ENCODE peak calls at places on chromosome 18, in five cellular contexts. One of them, this sample, is unnamed.

GRCh38 chr18:58997811-58998337 is 133.2 kb downstream of the ZNF532 start:
- DNase-seq in neuronal stem cell: no peak
- DNase-seq in stimulated activated CD4-positive, alpha-beta T cell treated with anti-CD3 and anti-CD28 coated beads, Interleukin-15, amount 100 ng/mL, for 48 hours: no peak
- DNase-seq in SJSA1: peak; percentile 70
- DNase-seq in HEK293T: no peak
- DNase-seq in this sample: no peak

GRCh38 chr18:49089049-49089448 is 138.3 kb upstream of the SMAD7 start:
- DNase-seq in neuronal stem cell: no peak
- DNase-seq in stimulated activated CD4-positive, alpha-beta T cell treated with anti-CD3 and anti-CD28 coated beads, Interleukin-15, amount 100 ng/mL, for 48 hours: no peak
- DNase-seq in SJSA1: no peak
- DNase-seq in HEK293T: no peak
- DNase-seq in this sample: no peak

GRCh38 chr18:35508746-35509338 is 11.1 kb upstream of the INO80C start:
- DNase-seq in neuronal stem cell: no peak
- DNase-seq in stimulated activated CD4-positive, alpha-beta T cell treated with anti-CD3 and anti-CD28 coated beads, Interleukin-15, amount 100 ng/mL, for 48 hours: no peak
- DNase-seq in SJSA1: peak; percentile 5
- DNase-seq in HEK293T: no peak
- DNase-seq in this sample: no peak

GRCh38 chr18:42508683-42509347 is 553.8 kb downstream of the PIK3C3 start:
- DNase-seq in neuronal stem cell: no peak
- DNase-seq in stimulated activated CD4-positive, alpha-beta T cell treated with anti-CD3 and anti-CD28 coated beads, Interleukin-15, amount 100 ng/mL, for 48 hours: no peak
- DNase-seq in SJSA1: no peak
- DNase-seq in HEK293T: no peak
- DNase-seq in this sample: no peak

GRCh38 chr18:55869965-55870585 is 282.1 kb upstream of the TCF4 start:
- DNase-seq in neuronal stem cell: no peak
- DNase-seq in stimulated activated CD4-positive, alpha-beta T cell treated with anti-CD3 and anti-CD28 coated beads, Interleukin-15, amount 100 ng/mL, for 48 hours: no peak
- DNase-seq in SJSA1: no peak
- DNase-seq in HEK293T: no peak
- DNase-seq in this sample: no peak

GRCh38 chr18:68714356-68714706 is 577 bp downstream of the TMX3 start:
- DNase-seq in neuronal stem cell: no peak
- DNase-seq in stimulated activated CD4-positive, alpha-beta T cell treated with anti-CD3 and anti-CD28 coated beads, Interleukin-15, amount 100 ng/mL, for 48 hours: no peak
- DNase-seq in SJSA1: no peak
- DNase-seq in HEK293T: peak; percentile 11
- DNase-seq in this sample: no peak

GRCh38 chr18:69161383-69162028 is 239.2 kb upstream of the DOK6 start:
- DNase-seq in neuronal stem cell: peak; percentile 6
- DNase-seq in stimulated activated CD4-positive, alpha-beta T cell treated with anti-CD3 and anti-CD28 coated beads, Interleukin-15, amount 100 ng/mL, for 48 hours: no peak
- DNase-seq in SJSA1: no peak
- DNase-seq in HEK293T: peak; percentile 4
- DNase-seq in this sample: no peak

GRCh38 chr18:5058768-5059539 is 138.1 kb downstream of the AKAIN1 start:
- DNase-seq in neuronal stem cell: no peak
- DNase-seq in stimulated activated CD4-positive, alpha-beta T cell treated with anti-CD3 and anti-CD28 coated beads, Interleukin-15, amount 100 ng/mL, for 48 hours: no peak
- DNase-seq in SJSA1: no peak
- DNase-seq in HEK293T: no peak
- DNase-seq in this sample: no peak

GRCh38 chr18:1914489-1914888 is 656.8 kb downstream of the METTL4 start:
- DNase-seq in neuronal stem cell: no peak
- DNase-seq in stimulated activated CD4-positive, alpha-beta T cell treated with anti-CD3 and anti-CD28 coated beads, Interleukin-15, amount 100 ng/mL, for 48 hours: no peak
- DNase-seq in SJSA1: no peak
- DNase-seq in HEK293T: peak; percentile 4
- DNase-seq in this sample: peak; percentile 22

GRCh38 chr18:55301196-55301540 is 286.8 kb downstream of the TCF4 start:
- DNase-seq in neuronal stem cell: no peak
- DNase-seq in stimulated activated CD4-positive, alpha-beta T cell treated with anti-CD3 and anti-CD28 coated beads, Interleukin-15, amount 100 ng/mL, for 48 hours: no peak
- DNase-seq in SJSA1: no peak
- DNase-seq in HEK293T: no peak
- DNase-seq in this sample: no peak

GRCh38 chr18:58611471-58612131 is 17.3 kb downstream of the ALPK2 start:
- DNase-seq in neuronal stem cell: peak; percentile 67
- DNase-seq in stimulated activated CD4-positive, alpha-beta T cell treated with anti-CD3 and anti-CD28 coated beads, Interleukin-15, amount 100 ng/mL, for 48 hours: no peak
- DNase-seq in SJSA1: peak; percentile 56
- DNase-seq in HEK293T: no peak
- DNase-seq in this sample: no peak

GRCh38 chr18:64134044-64134757 is 14.7 kb downstream of the LINC00305 start:
- DNase-seq in neuronal stem cell: peak; percentile 30
- DNase-seq in stimulated activated CD4-positive, alpha-beta T cell treated with anti-CD3 and anti-CD28 coated beads, Interleukin-15, amount 100 ng/mL, for 48 hours: no peak
- DNase-seq in SJSA1: no peak
- DNase-seq in HEK293T: no peak
- DNase-seq in this sample: no peak

GRCh38 chr18:8174758-8175157 is 434.5 kb upstream of the RAB12 start:
- DNase-seq in neuronal stem cell: no peak
- DNase-seq in stimulated activated CD4-positive, alpha-beta T cell treated with anti-CD3 and anti-CD28 coated beads, Interleukin-15, amount 100 ng/mL, for 48 hours: no peak
- DNase-seq in SJSA1: no peak
- DNase-seq in HEK293T: no peak
- DNase-seq in this sample: no peak

GRCh38 chr18:50183556-50183955 is 11.4 kb downstream of the MYO5B start:
- DNase-seq in neuronal stem cell: no peak
- DNase-seq in stimulated activated CD4-positive, alpha-beta T cell treated with anti-CD3 and anti-CD28 coated beads, Interleukin-15, amount 100 ng/mL, for 48 hours: no peak
- DNase-seq in SJSA1: no peak
- DNase-seq in HEK293T: no peak
- DNase-seq in this sample: peak; percentile 46

GRCh38 chr18:63848159-63848558 is 39.3 kb upstream of the SERPINB2 start:
- DNase-seq in neuronal stem cell: peak; percentile 43
- DNase-seq in stimulated activated CD4-positive, alpha-beta T cell treated with anti-CD3 and anti-CD28 coated beads, Interleukin-15, amount 100 ng/mL, for 48 hours: no peak
- DNase-seq in SJSA1: no peak
- DNase-seq in HEK293T: peak; percentile 19
- DNase-seq in this sample: peak; percentile 66

GRCh38 chr18:79848579-79849327 is 51.0 kb downstream of the KCNG2 start:
- DNase-seq in neuronal stem cell: no peak
- DNase-seq in stimulated activated CD4-positive, alpha-beta T cell treated with anti-CD3 and anti-CD28 coated beads, Interleukin-15, amount 100 ng/mL, for 48 hours: no peak
- DNase-seq in SJSA1: peak; percentile 43
- DNase-seq in HEK293T: no peak
- DNase-seq in this sample: no peak

GRCh38 chr18:9404565-9405060 is 70.0 kb downstream of the TWSG1 start:
- DNase-seq in neuronal stem cell: no peak
- DNase-seq in stimulated activated CD4-positive, alpha-beta T cell treated with anti-CD3 and anti-CD28 coated beads, Interleukin-15, amount 100 ng/mL, for 48 hours: no peak
- DNase-seq in SJSA1: no peak
- DNase-seq in HEK293T: no peak
- DNase-seq in this sample: no peak

GRCh38 chr18:69308620-69309019 is 92.1 kb upstream of the DOK6 start:
- DNase-seq in neuronal stem cell: no peak
- DNase-seq in stimulated activated CD4-positive, alpha-beta T cell treated with anti-CD3 and anti-CD28 coated beads, Interleukin-15, amount 100 ng/mL, for 48 hours: no peak
- DNase-seq in SJSA1: no peak
- DNase-seq in HEK293T: no peak
- DNase-seq in this sample: no peak

GRCh38 chr18:44802508-44802907 is 121.8 kb downstream of the SETBP1 start:
- DNase-seq in neuronal stem cell: no peak
- DNase-seq in stimulated activated CD4-positive, alpha-beta T cell treated with anti-CD3 and anti-CD28 coated beads, Interleukin-15, amount 100 ng/mL, for 48 hours: no peak
- DNase-seq in SJSA1: no peak
- DNase-seq in HEK293T: no peak
- DNase-seq in this sample: no peak

GRCh38 chr18:48303883-48304282 is 105.3 kb downstream of the ZBTB7C start:
- DNase-seq in neuronal stem cell: no peak
- DNase-seq in stimulated activated CD4-positive, alpha-beta T cell treated with anti-CD3 and anti-CD28 coated beads, Interleukin-15, amount 100 ng/mL, for 48 hours: no peak
- DNase-seq in SJSA1: no peak
- DNase-seq in HEK293T: no peak
- DNase-seq in this sample: no peak

GRCh38 chr18:7224198-7224597 is 6.7 kb upstream of the LRRC30 start:
- DNase-seq in neuronal stem cell: no peak
- DNase-seq in stimulated activated CD4-positive, alpha-beta T cell treated with anti-CD3 and anti-CD28 coated beads, Interleukin-15, amount 100 ng/mL, for 48 hours: no peak
- DNase-seq in SJSA1: no peak
- DNase-seq in HEK293T: no peak
- DNase-seq in this sample: no peak

GRCh38 chr18:46536215-46536874 is 120.7 kb downstream of the LOXHD1 start:
- DNase-seq in neuronal stem cell: no peak
- DNase-seq in stimulated activated CD4-positive, alpha-beta T cell treated with anti-CD3 and anti-CD28 coated beads, Interleukin-15, amount 100 ng/mL, for 48 hours: no peak
- DNase-seq in SJSA1: no peak
- DNase-seq in HEK293T: no peak
- DNase-seq in this sample: peak; percentile 64

GRCh38 chr18:8938817-8939216 is 163.7 kb upstream of the NDUFV2 start:
- DNase-seq in neuronal stem cell: no peak
- DNase-seq in stimulated activated CD4-positive, alpha-beta T cell treated with anti-CD3 and anti-CD28 coated beads, Interleukin-15, amount 100 ng/mL, for 48 hours: no peak
- DNase-seq in SJSA1: no peak
- DNase-seq in HEK293T: no peak
- DNase-seq in this sample: no peak

GRCh38 chr18:10242922-10243680 is 211.3 kb upstream of the APCDD1 start:
- DNase-seq in neuronal stem cell: peak; percentile 11
- DNase-seq in stimulated activated CD4-positive, alpha-beta T cell treated with anti-CD3 and anti-CD28 coated beads, Interleukin-15, amount 100 ng/mL, for 48 hours: no peak
- DNase-seq in SJSA1: no peak
- DNase-seq in HEK293T: peak; percentile 8
- DNase-seq in this sample: no peak

GRCh38 chr18:42113529-42114191 is 158.6 kb downstream of the PIK3C3 start:
- DNase-seq in neuronal stem cell: no peak
- DNase-seq in stimulated activated CD4-positive, alpha-beta T cell treated with anti-CD3 and anti-CD28 coated beads, Interleukin-15, amount 100 ng/mL, for 48 hours: no peak
- DNase-seq in SJSA1: no peak
- DNase-seq in HEK293T: no peak
- DNase-seq in this sample: no peak

GRCh38 chr18:10318686-10318960 is 135.8 kb upstream of the APCDD1 start:
- DNase-seq in neuronal stem cell: no peak
- DNase-seq in stimulated activated CD4-positive, alpha-beta T cell treated with anti-CD3 and anti-CD28 coated beads, Interleukin-15, amount 100 ng/mL, for 48 hours: no peak
- DNase-seq in SJSA1: no peak
- DNase-seq in HEK293T: no peak
- DNase-seq in this sample: no peak

GRCh38 chr18:37282386-37283037 is 283.1 kb downstream of the CELF4 start:
- DNase-seq in neuronal stem cell: no peak
- DNase-seq in stimulated activated CD4-positive, alpha-beta T cell treated with anti-CD3 and anti-CD28 coated beads, Interleukin-15, amount 100 ng/mL, for 48 hours: no peak
- DNase-seq in SJSA1: no peak
- DNase-seq in HEK293T: peak; percentile 60
- DNase-seq in this sample: no peak

GRCh38 chr18:58402247-58402646 is 226.6 kb downstream of the ALPK2 start:
- DNase-seq in neuronal stem cell: no peak
- DNase-seq in stimulated activated CD4-positive, alpha-beta T cell treated with anti-CD3 and anti-CD28 coated beads, Interleukin-15, amount 100 ng/mL, for 48 hours: no peak
- DNase-seq in SJSA1: peak; percentile 73
- DNase-seq in HEK293T: no peak
- DNase-seq in this sample: no peak